ENCODE peak calls at places on chromosomes 3 and 15, in ten cellular contexts. K is lower leg skin, G is GM12878, J is Peyer's patch, H is OCI-LY7, A is kidney epithelial cell, T is heart left ventricle, S is astrocyte of the spinal cord, Y is PC-9, X is WERI-Rb-1. C is an unnamed sample.
A peak's percentile ranks its signal among the peaks of the same experiment; 100 is the strongest.

GRCh38 chr3:72280876-72281275 is 495.9 kb upstream of the PROK2 start:
- DNase-seq in Y (no peak), A (no peak), K (no peak), G (no peak), T (no peak), S (no peak), H (no peak), X (no peak), J (no peak), C (no peak)

GRCh38 chr3:185716436-185717090 is 108.3 kb downstream of the IGF2BP2 start:
- DNase-seq in Y (no peak), H (no peak), G (no peak), T (no peak), S (no peak), X (no peak), A (no peak), K (no peak), J (no peak), C (no peak)

GRCh38 chr3:31541102-31541501 is 8.4 kb downstream of the STT3B start:
- DNase-seq in Y (no peak), H (no peak), S (no peak), K (no peak), G (no peak), T (no peak), X (no peak), J (no peak), A (no peak), C (no peak)

GRCh38 chr3:194673761-194674160 is 1.8 kb upstream of the LSG1 start:
- DNase-seq in S (no peak), X (no peak), J (no peak), A (no peak), H (no peak), T (no peak), Y (no peak), K (no peak), G (no peak), C (no peak)

GRCh38 chr15:72927451-72927850 is 124.8 kb upstream of the NEO1 start:
- DNase-seq in T (no peak), A (no peak), S (no peak), G (no peak), X (no peak), Y (no peak), H (no peak), K (no peak), J (no peak), C (no peak)

GRCh38 chr3:111315911-111316310 is 226.1 kb upstream of the CD96 start:
- DNase-seq in J (no peak), T (no peak), X (no peak), A (no peak), Y (peak; percentile 12), K (no peak), G (no peak), S (peak; percentile 82), H (no peak), C (no peak)

GRCh38 chr3:51985063-51985462 is 1.7 kb downstream of the ACY1 start:
- DNase-seq in J (no peak), A (no peak), K (no peak), T (no peak), H (no peak), S (no peak), G (no peak), Y (no peak), X (no peak), C (no peak)

GRCh38 chr15:79310612-79310984 is 314 bp upstream of the TMED3 start:
- DNase-seq in K (no peak), X (no peak), A (no peak), G (no peak), T (no peak), J (no peak), Y (no peak), H (peak; percentile 71), S (peak; percentile 41), C (no peak)

GRCh38 chr15:41806291-41807181 is 21.4 kb upstream of the JMJD7 start:
- DNase-seq in K (no peak), Y (peak; percentile 52), X (peak; percentile 49), H (no peak), J (no peak), S (no peak), T (no peak), G (no peak), A (no peak), C (no peak)

GRCh38 chr3:43748179-43748578 is 57.4 kb downstream of the ABHD5 start:
- DNase-seq in T (no peak), S (peak; percentile 38), H (no peak), G (no peak), J (no peak), X (no peak), A (no peak), K (peak; percentile 56), Y (no peak), C (no peak)

GRCh38 chr3:173255555-173255954 is 114.5 kb upstream of the SPATA16 start:
- DNase-seq in H (no peak), S (no peak), G (no peak), K (no peak), J (no peak), T (no peak), X (no peak), Y (no peak), A (no peak), C (no peak)

GRCh38 chr3:128011140-128011539 is 41.1 kb upstream of the SEC61A1 start:
- DNase-seq in A (peak; percentile 18), S (peak; percentile 15), Y (peak; percentile 82), G (no peak), J (peak; percentile 67), H (peak; percentile 13), K (no peak), X (peak; percentile 87), T (no peak), C (no peak)

GRCh38 chr3:172516318-172517214 is 6.7 kb downstream of the TNFSF10 start:
- DNase-seq in X (no peak), H (no peak), Y (peak; percentile 61), J (peak; percentile 63), G (no peak), T (peak; percentile 58), A (no peak), S (peak; percentile 87), K (peak; percentile 90), C (no peak)

DNA sequence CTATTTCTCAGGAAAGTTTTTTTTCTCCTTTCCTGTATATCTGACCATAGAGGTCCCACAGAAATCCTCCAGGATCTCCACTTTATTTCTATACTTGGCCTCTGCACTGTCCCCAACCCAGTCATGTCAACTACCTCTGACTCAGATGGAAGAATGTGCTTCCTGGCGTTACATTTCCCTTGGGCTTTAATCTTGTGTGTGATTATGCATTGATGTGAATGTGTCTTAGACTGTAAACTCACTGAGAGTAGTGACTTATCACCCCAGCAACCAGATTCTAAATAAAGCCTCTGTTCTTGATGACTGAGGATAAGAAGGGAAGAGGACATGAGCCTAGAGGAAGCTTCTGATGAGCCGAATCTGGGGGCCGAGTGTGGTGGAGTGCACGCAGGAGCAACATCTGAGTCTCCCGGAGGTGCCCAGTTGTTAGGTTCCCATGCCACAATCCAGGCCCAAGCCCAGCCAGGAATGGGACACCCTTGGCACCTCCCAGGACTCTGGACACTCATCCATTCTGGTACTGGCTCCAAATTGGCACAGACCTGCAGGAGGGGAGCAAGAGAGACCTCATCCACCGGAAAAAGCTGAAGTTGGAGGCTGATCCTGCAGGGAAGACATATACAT is 32.1 kb upstream of the HEG1 start:
- DNase-seq in H (no peak), Y (no peak), G (no peak), K (no peak), T (no peak), J (no peak), X (peak; percentile 41), A (no peak), S (peak; percentile 49), C (no peak)
- TF ChIP-seq CTCF in H (no peak), Y (no peak), G (no peak), K (no peak), T (no peak), J (no peak), X (no peak), A (no peak), S (no peak), C (no peak)

GRCh38 chr3:150384517-150385212 is 23.4 kb upstream of the TSC22D2 start:
- DNase-seq in H (peak; percentile 83), T (peak; percentile 37), S (peak; percentile 36), A (peak; percentile 37), X (no peak), Y (no peak), J (no peak), K (no peak), G (peak; percentile 97), C (peak; percentile 94)
- H3K4me3 ChIP-seq in H (peak overlapping the region; percentile 16), T (no peak overlapping the region), S (no peak overlapping the region), A (no peak overlapping the region), X (no peak overlapping the region), Y (no peak overlapping the region), J (no peak overlapping the region), K (no peak overlapping the region), G (peak overlapping the region; percentile 58), C (peak overlapping the region; percentile 53)

DNA sequence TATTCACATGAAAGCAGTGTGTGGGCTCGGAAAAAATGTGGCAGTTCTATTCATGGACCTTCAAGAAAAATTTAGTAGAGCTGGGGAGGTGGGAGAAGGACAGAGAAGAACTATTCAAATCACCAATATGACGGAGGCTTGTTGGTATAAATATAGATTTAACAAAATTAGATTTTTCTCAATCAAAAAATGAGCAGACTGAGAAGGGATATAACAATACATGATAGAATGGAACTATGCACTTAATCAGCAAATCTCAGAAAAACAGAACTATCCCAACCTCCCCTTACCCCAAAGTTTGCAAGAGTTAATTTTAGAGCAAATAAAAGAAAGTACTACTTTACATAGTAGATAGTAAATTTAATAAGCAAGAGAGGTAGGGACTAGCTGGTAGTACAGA is 194.6 kb upstream of the BCL6 start:
- DNase-seq in H (no peak), K (no peak), X (no peak), J (no peak), T (no peak), S (no peak), G (no peak), Y (no peak), A (no peak), C (no peak)
- TF ChIP-seq CTCF in H (no peak), K (no peak), X (no peak), J (no peak), T (no peak), S (no peak), G (no peak), Y (no peak), A (no peak), C (no peak)

GRCh38 chr15:36757189-36757814 is 177.9 kb downstream of the CDIN1 start:
- DNase-seq in A (no peak), K (no peak), G (no peak), Y (no peak), T (no peak), H (no peak), S (peak; percentile 46), X (no peak), J (no peak), C (no peak)

GRCh38 chr15:36756707-36757106 is 177.3 kb downstream of the CDIN1 start:
- DNase-seq in J (no peak), T (no peak), X (no peak), G (no peak), H (no peak), Y (no peak), A (no peak), K (no peak), S (no peak), C (no peak)

GRCh38 chr15:36748743-36749142 is 169.3 kb downstream of the CDIN1 start:
- DNase-seq in Y (no peak), K (no peak), S (no peak), X (no peak), T (no peak), A (no peak), J (no peak), H (no peak), G (no peak), C (no peak)

GRCh38 chr15:36755341-36755740 is 175.9 kb downstream of the CDIN1 start:
- DNase-seq in A (no peak), K (no peak), Y (no peak), J (no peak), H (no peak), X (no peak), G (no peak), T (no peak), S (no peak), C (no peak)

GRCh38 chr15:36753173-36753572 is 173.7 kb downstream of the CDIN1 start:
- DNase-seq in T (no peak), A (no peak), G (no peak), H (no peak), J (no peak), S (no peak), Y (no peak), K (no peak), X (no peak), C (no peak)
- H3K4me3 ChIP-seq in T (no peak overlapping the region), A (no peak overlapping the region), G (no peak overlapping the region), H (no peak overlapping the region), J (no peak overlapping the region), S (no peak overlapping the region), Y (no peak overlapping the region), K (no peak overlapping the region), X (no peak overlapping the region), C (no peak overlapping the region)